ENCODE peak calls at places on chromosomes 1 and 21, in six cellular contexts. F is fibroblast of lung, O is stomach, H is breast epithelium, A is PC-9, B is lower leg skin. W is an unnamed sample.

GRCh38 chr1:167450843-167451242 is 67.5 kb downstream of the CD247 start:
- DNase-seq in A (no peak), O (no peak), B (no peak), H (no peak), F (no peak), W (no peak)

GRCh38 chr1:2496087-2496622 is 20.1 kb downstream of the PLCH2 start:
- DNase-seq in A (no peak), F (no peak), H (no peak), B (no peak), O (no peak), W (no peak)

GRCh38 chr1:23625459-23625858 is 66.1 kb upstream of the RPL11 start:
- DNase-seq in H (no peak), F (no peak), B (no peak), O (no peak), A (no peak), W (no peak)

GRCh38 chr1:28058168-28058567 is 30.2 kb downstream of the EYA3 start:
- DNase-seq in F (no peak), H (no peak), B (no peak), O (no peak), A (no peak), W (no peak)

GRCh38 chr1:218665216-218665615 is 320.1 kb downstream of the TGFB2 start:
- DNase-seq in A (no peak), B (peak), O (no peak), H (no peak), F (peak), W (peak)

GRCh38 chr1:153612755-153613331 is at the start of gene S100A16:
- DNase-seq in H (peak), A (peak), F (peak), B (peak), O (peak), W (peak)

GRCh38 chr1:169119405-169119804 is 12.9 kb downstream of the ATP1B1 start:
- DNase-seq in B (no peak), A (no peak), O (no peak), H (no peak), F (peak), W (peak)

GRCh38 chr1:213692236-213692831 is 295.4 kb upstream of the PROX1 start:
- DNase-seq in B (no peak), F (no peak), A (no peak), O (no peak), H (no peak), W (no peak)

GRCh38 chr1:94949681-94950661 is 23.1 kb upstream of the CNN3 start:
- DNase-seq in A (peak), H (no peak), F (peak), O (peak), B (no peak), W (peak)

GRCh38 chr1:145771056-145771455 is 51.8 kb downstream of the CD160 start:
- DNase-seq in O (no peak), A (no peak), B (no peak), F (no peak), H (no peak), W (peak)

GRCh38 chr1:54153548-54154439 is 994 bp upstream of the CDCP2 start:
- DNase-seq in B (peak), H (peak), A (peak), O (peak), F (peak), W (peak)

GRCh38 chr1:42973304-42973703 is 14.6 kb upstream of the SLC2A1 start:
- DNase-seq in B (no peak), H (no peak), O (no peak), A (no peak), F (peak), W (no peak)

GRCh38 chr1:202623075-202623474 is 87.2 kb downstream of the SYT2 start:
- DNase-seq in O (no peak), A (no peak), B (no peak), F (peak), H (no peak), W (peak)

GRCh38 chr1:25744140-25744581 is 55.8 kb upstream of the SELENON start:
- DNase-seq in F (peak), H (peak), O (peak), A (no peak), B (peak), W (peak)

GRCh38 chr1:13700521-13701273 is 709 bp downstream of the PRDM2 start:
- DNase-seq in F (peak), H (no peak), A (no peak), O (peak), B (no peak), W (peak)

GRCh38 chr1:173733912-173734311 is 19.1 kb downstream of the KLHL20 start:
- DNase-seq in B (no peak), F (no peak), A (no peak), H (no peak), O (no peak), W (no peak)

GRCh38 chr21:26795866-26796329 is 49.3 kb downstream of the ADAMTS1 start:
- DNase-seq in B (no peak), A (no peak), O (peak), F (peak), H (no peak), W (peak)

GRCh38 chr1:184225501-184226487 is 161.0 kb upstream of the C1orf21 start:
- DNase-seq in B (no peak), A (no peak), F (no peak), O (no peak), H (no peak), W (no peak)

GRCh38 chr1:47582891-47583608 is 145.2 kb downstream of the FOXD2 start:
- DNase-seq in H (no peak), O (no peak), F (peak), A (no peak), B (no peak), W (no peak)

GRCh38 chr21:38619865-38620513 is 121.7 kb upstream of the ERG start:
- DNase-seq in A (no peak), F (peak), H (no peak), O (no peak), B (peak), W (peak)

GRCh38 chr1:214670098-214670497 is 67.1 kb downstream of the CENPF start:
- DNase-seq in B (no peak), H (no peak), F (peak), A (no peak), O (peak), W (peak)

GRCh38 chr1:48793863-48794262 is 17.2 kb upstream of the BEND5 start:
- DNase-seq in F (no peak), H (no peak), O (no peak), B (no peak), A (no peak), W (no peak)

GRCh38 chr1:194277927-194278326 is 1091.5 kb upstream of the B3GALT2 start:
- DNase-seq in B (no peak), A (no peak), F (no peak), H (no peak), O (no peak), W (no peak)

GRCh38 chr1:11680270-11681070 is 478 bp downstream of the MAD2L2 start:
- DNase-seq in B (no peak), O (no peak), F (no peak), H (no peak), A (no peak), W (no peak)

GRCh38 chr21:33478858-33479678 is 706 bp downstream of the TMEM50B start:
- DNase-seq in A (no peak), H (no peak), B (no peak), F (peak), O (peak), W (peak)

GRCh38 chr1:53115403-53116306 is 26.8 kb downstream of the SLC1A7 start:
- DNase-seq in O (peak), A (peak), H (no peak), B (no peak), F (peak), W (no peak)

GRCh38 chr21:44954281-44954771 is 14.5 kb downstream of the SLX9 start:
- DNase-seq in H (no peak), O (no peak), F (no peak), A (no peak), B (no peak), W (no peak)
- TF ChIP-seq CTCF in H (no peak), O (no peak), F (no peak), A (no peak), B (no peak), W (no peak)

GRCh38 chr1:91897016-91897415 is 11.1 kb upstream of the TGFBR3 start:
- DNase-seq in F (no peak), O (no peak), B (no peak), A (no peak), H (no peak), W (no peak)

GRCh38 chr1:91900538-91900937 is 14.6 kb upstream of the TGFBR3 start:
- DNase-seq in H (no peak), O (no peak), B (no peak), A (peak), F (peak), W (peak)

GRCh38 chr1:91895832-91896556 is 10.0 kb upstream of the TGFBR3 start:
- DNase-seq in B (no peak), O (no peak), A (no peak), H (no peak), F (no peak), W (no peak)

GRCh38 chr1:91901231-91901630 is 15.3 kb upstream of the TGFBR3 start:
- DNase-seq in B (no peak), O (no peak), H (no peak), A (no peak), F (no peak), W (no peak)
- H3K4me3 ChIP-seq in B (no peak), O (no peak), H (no peak), A (no peak), F (no peak), W (no peak)

GRCh38 chr1:69697343-69697742 is 129.6 kb downstream of the LRRC7 start:
- DNase-seq in F (no peak), O (no peak), B (no peak), H (no peak), A (no peak), W (no peak)
- TF ChIP-seq CTCF in F (no peak), O (no peak), B (no peak), H (no peak), A (no peak), W (no peak)

DNA sequence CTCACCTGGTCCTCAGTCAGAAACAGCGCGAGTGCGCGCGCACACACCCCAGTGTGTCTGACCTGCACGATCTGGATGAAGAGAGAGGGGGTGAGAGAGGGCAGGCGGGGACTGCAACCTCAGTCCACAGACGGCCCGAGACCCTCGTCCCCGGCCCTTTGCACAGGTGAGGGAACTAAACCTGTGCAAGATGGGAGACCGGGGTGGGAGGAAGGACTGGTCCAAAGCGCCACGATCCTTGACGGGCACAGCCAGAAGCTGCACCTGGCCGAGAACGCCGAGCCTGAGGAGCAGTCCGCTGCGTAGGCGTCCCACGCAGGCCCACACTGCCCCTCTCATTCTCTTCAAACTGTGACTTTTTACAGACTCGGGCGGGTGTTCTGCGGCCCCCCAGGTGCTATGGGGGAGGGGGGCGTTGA is 519 bp upstream of the IQCC start:
- DNase-seq in F (no peak), A (no peak), O (no peak), H (no peak), B (no peak), W (no peak)
- H3K4me3 ChIP-seq in F (peak), A (peak), O (peak), H (peak), B (peak), W (peak)